ENCODE peak calls at places on chromosome 5, in four cellular contexts. X is HepG2, L is K562, C is GM12878. J is an unnamed sample.

GRCh38 chr5:37703841-37704241 is 136.0 kb downstream of the GDNF start:
- DNase-seq in L (no peak), X (no peak), C (no peak), J (no peak)

GRCh38 chr5:8953911-8954310 is 592.0 kb downstream of the SEMA5A start:
- DNase-seq in X (no peak), C (no peak), L (no peak), J (no peak)

GRCh38 chr5:51380603-51381207 is 2.5 kb upstream of the ISL1 start:
- DNase-seq in L (peak), X (peak), C (no peak), J (no peak)

GRCh38 chr5:41465493-41466171 is 44.8 kb downstream of the PLCXD3 start:
- DNase-seq in C (no peak), X (no peak), L (no peak), J (no peak)

GRCh38 chr5:65209341-65209740 is 272.4 kb downstream of the ADAMTS6 start:
- DNase-seq in X (no peak), L (no peak), C (no peak), J (no peak)

GRCh38 chr5:151066920-151067319 is 13.9 kb downstream of the TNIP1 start:
- DNase-seq in L (no peak), X (no peak), C (no peak), J (no peak)

GRCh38 chr5:602466-603035 is 9.6 kb upstream of the CEP72 start:
- DNase-seq in X (no peak), C (no peak), L (no peak), J (no peak)

GRCh38 chr5:139695183-139695573 is 47.0 kb downstream of the CXXC5 start:
- DNase-seq in X (no peak), L (no peak), C (no peak), J (no peak)

GRCh38 chr5:9361835-9362234 is 184.0 kb downstream of the SEMA5A start:
- DNase-seq in C (peak), X (peak), L (peak), J (peak)

GRCh38 chr5:113163328-113163727 is 186.7 kb downstream of the DCP2 start:
- DNase-seq in X (no peak), C (no peak), L (no peak), J (no peak)

GRCh38 chr5:12683249-12683648 is 779.0 kb upstream of the CTNND2 start:
- DNase-seq in C (no peak), L (no peak), X (no peak), J (no peak)

GRCh38 chr5:7745882-7746735 is 104.8 kb downstream of the CFAP90 start:
- DNase-seq in L (peak), X (peak), C (no peak), J (peak)

GRCh38 chr5:52771343-52772039 is 16.2 kb upstream of the ITGA1 start:
- DNase-seq in L (no peak), C (no peak), X (no peak), J (no peak)

DNA sequence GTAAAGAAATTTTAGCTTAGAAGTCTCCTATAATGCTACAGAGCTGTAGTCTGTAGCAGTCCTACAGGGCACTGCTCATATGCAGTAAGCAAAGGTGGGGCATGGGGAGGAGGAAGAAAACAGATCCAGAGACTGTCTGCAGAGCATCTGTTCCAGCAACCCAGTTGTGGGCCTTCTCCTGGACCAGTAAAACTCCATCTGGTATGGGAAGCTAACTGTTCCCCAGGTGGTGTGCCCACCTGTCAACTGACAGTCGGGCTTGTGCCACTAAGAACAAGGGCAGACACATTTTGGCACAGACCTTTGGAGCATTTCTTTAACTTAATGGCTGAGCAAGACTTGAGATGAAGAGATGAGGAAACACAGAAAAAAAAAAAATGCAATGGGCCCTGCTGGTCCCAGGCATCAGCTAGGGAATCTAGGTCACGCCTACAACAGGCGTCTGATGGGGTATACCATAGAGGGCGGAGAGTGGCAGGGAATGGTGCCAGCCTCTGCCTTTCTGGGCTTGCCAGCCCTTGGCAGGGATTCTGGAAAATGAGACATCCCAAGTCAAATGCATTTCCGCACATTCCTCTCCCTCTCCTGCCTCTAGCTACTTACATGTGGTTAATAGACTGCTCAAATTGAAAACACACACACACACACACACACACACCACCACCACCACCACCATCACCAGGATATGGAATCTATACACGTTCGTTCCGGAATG is 218.8 kb downstream of the ARL15 start:
- DNase-seq in X (no peak), C (no peak), L (no peak), J (no peak)
- TF ChIP-seq SP1 in X (no peak), C (no peak), L (no peak), J (no peak)

DNA sequence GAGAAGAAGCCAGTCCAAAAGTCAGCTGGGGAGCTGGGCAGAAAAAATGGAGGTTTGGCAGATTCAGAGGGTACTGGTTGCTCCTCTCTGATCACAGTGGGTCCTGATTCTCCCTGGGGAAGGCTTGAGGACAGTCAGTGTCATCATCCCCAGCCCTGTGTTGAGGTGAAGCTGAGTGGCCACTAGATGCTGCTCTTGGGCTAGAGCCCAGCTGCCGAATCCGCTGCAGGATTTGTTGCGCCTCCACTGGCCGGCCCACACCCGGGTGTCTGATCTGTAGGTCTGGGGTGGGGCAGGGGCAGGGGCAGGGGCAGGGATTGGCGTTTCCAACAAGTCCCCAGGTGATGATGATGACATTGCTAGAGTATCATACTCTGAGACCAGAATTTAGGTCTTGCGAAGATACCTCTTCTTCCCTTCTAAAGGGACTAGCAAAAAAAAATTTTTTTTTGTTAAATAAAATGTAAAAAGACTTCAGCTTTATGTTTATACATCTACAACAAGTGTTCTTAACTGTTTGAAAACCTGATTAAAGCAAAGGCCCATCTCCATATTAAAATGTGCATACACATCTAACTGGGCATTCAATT is 106.8 kb downstream of the PDE6A start:
- DNase-seq in C (no peak), X (peak), L (peak), J (peak)
- TF ChIP-seq FOXM1 in C (no peak), X (no peak), L (no peak), J (no peak)

DNA sequence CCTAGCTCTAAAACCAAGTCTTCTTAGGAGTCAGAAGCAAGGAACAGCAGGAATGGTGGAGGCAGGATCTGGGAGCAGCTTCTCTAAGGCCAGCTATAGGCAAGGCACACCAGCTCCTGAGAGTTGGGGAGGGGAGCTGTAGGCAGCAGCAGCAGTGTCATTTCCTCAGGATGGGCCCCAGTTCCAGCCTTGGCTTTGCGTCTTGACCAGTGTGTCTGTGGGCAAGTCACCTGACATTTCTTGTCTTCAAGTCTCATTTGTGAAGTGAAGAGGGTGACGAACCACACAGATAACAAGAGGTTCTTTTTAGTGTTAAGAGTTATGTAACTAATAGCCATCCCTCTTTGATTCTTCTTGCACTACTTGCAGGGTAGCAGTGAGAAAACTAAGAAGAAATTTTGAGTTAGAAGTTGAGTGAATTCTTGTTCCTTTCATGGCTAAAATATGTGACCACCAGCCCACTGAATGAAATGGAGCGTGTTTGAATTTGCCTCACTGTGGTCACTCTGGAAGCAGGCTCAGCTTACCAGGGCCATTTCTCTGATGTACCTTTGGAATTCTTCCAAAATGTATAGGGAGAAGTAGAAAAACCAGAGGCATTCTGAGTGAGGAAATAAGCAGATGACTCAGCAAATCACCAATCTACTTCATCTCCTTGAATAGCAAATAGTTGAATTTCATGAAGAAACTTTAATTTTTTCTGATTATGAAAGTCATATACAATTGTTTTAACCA is 42.4 kb downstream of the RHOBTB3 start:
- DNase-seq in X (peak), L (no peak), C (no peak), J (no peak)
- TF ChIP-seq SP1 in X (no peak), L (no peak), C (no peak), J (no peak)

GRCh38 chr5:94705427-94705826 is 87.0 kb downstream of the SLF1 start:
- DNase-seq in L (no peak), C (no peak), X (no peak), J (no peak)
- TF ChIP-seq FOXM1 in L (no peak), C (no peak), X (no peak), J (no peak)

J was measured in HEK293T.